ENCODE peak calls at places on chromosomes 11 and 22, in five cellular contexts. U is tibial nerve, S is Peyer's patch, H is right lobe of liver, K is testis. T is an unnamed sample.

GRCh38 chr11:114180301-114181055 is 115.7 kb upstream of the NNMT start:
- DNase-seq in U (no peak), S (peak; percentile 85), H (peak; percentile 72), K (peak; percentile 73), T (peak; percentile 48)

GRCh38 chr11:57761301-57762234 is at the start of gene CTNND1:
- DNase-seq in U (peak; percentile 90), S (peak; percentile 90), H (peak; percentile 91), K (peak; percentile 95), T (peak; percentile 99)

GRCh38 chr11:56066980-56067379 is 26.1 kb upstream of the OR8I2 start:
- DNase-seq in U (no peak), S (no peak), H (no peak), K (no peak), T (no peak)

GRCh38 chr11:82556210-82556609 is 177.5 kb downstream of the FAM181B start:
- DNase-seq in U (no peak), S (no peak), H (no peak), K (no peak), T (no peak)

GRCh38 chr11:15819679-15820286 is 536.6 kb downstream of the SOX6 start:
- DNase-seq in U (peak; percentile 38), S (peak; percentile 75), H (peak; percentile 89), K (peak; percentile 86), T (peak; percentile 75)

GRCh38 chr11:68338041-68338800 is 25.8 kb downstream of the LRP5 start:
- DNase-seq in U (no peak), S (no peak), H (no peak), K (no peak), T (no peak)

GRCh38 chr11:6357222-6357621 is 33.1 kb upstream of the SMPD1 start:
- DNase-seq in U (peak; percentile 21), S (peak; percentile 48), H (no peak), K (no peak), T (no peak)

GRCh38 chr22:20553947-20554741 is 46.7 kb downstream of the MED15 start:
- DNase-seq in U (no peak), S (no peak), H (no peak), K (no peak), T (no peak)

GRCh38 chr11:62340269-62340901 is 3.1 kb downstream of the ASRGL1 start:
- DNase-seq in U (peak; percentile 62), S (peak; percentile 86), H (peak; percentile 61), K (peak; percentile 82), T (peak; percentile 56)

GRCh38 chr22:23137905-23138520 is 3.8 kb downstream of the RSPH14 start:
- DNase-seq in U (no peak), S (peak; percentile 84), H (no peak), K (no peak), T (peak; percentile 8)

GRCh38 chr11:64755681-64756361 is 4.0 kb downstream of the PYGM start:
- DNase-seq in U (no peak), S (no peak), H (no peak), K (no peak), T (no peak)

GRCh38 chr11:2737876-2738275 is 38.1 kb upstream of the KCNQ1OT1 start:
- DNase-seq in U (no peak), S (peak; percentile 72), H (no peak), K (no peak), T (no peak)

GRCh38 chr11:124640660-124641059 is 18.0 kb downstream of the TBRG1 start:
- DNase-seq in U (no peak), S (no peak), H (no peak), K (no peak), T (no peak)

GRCh38 chr22:40635940-40636379 is 559 bp downstream of the MRTFA start:
- DNase-seq in U (no peak), S (no peak), H (no peak), K (peak; percentile 44), T (no peak)

GRCh38 chr22:44131412-44131811 is 49.3 kb upstream of the PARVG start:
- DNase-seq in U (no peak), S (no peak), H (no peak), K (no peak), T (no peak)

GRCh38 chr11:75689861-75690641 is 21.2 kb upstream of the MAP6 start:
- DNase-seq in U (no peak), S (no peak), H (no peak), K (no peak), T (no peak)

GRCh38 chr22:48396091-48396784 is 1431.4 kb downstream of the BRD1 start:
- DNase-seq in U (no peak), S (peak; percentile 39), H (no peak), K (no peak), T (no peak)

GRCh38 chr22:25403752-25404471 is 160.6 kb upstream of the GRK3 start:
- DNase-seq in U (no peak), S (no peak), H (no peak), K (no peak), T (peak; percentile 36)

GRCh38 chr11:4983851-4984250 is 10.8 kb upstream of the OR51L1 start:
- DNase-seq in U (no peak), S (no peak), H (no peak), K (no peak), T (no peak)

GRCh38 chr11:104705475-104706195 is 192.6 kb downstream of the CASP12 start:
- DNase-seq in U (peak; percentile 29), S (peak; percentile 79), H (peak; percentile 50), K (peak; percentile 21), T (peak; percentile 60)

GRCh38 chr11:108199446-108200321 is 22.8 kb downstream of the NPAT start:
- DNase-seq in U (no peak), S (peak; percentile 52), H (no peak), K (no peak), T (peak; percentile 82)

GRCh38 chr22:42754658-42755057 is 34.0 kb upstream of the A4GALT start:
- DNase-seq in U (no peak), S (no peak), H (no peak), K (peak; percentile 62), T (peak; percentile 76)

GRCh38 chr11:85590848-85591483 is 36.2 kb downstream of the DLG2 start:
- DNase-seq in U (no peak), S (no peak), H (no peak), K (no peak), T (peak; percentile 43)

GRCh38 chr11:119832536-119832935 is 103.5 kb upstream of the NECTIN1 start:
- DNase-seq in U (peak; percentile 14), S (peak; percentile 84), H (no peak), K (peak; percentile 76), T (peak; percentile 71)

GRCh38 chr11:117273550-117274289 is 17.4 kb upstream of the BACE1-AS start:
- DNase-seq in U (no peak), S (no peak), H (no peak), K (no peak), T (no peak)

GRCh38 chr22:49024775-49025440 is 802.8 kb downstream of the BRD1 start:
- DNase-seq in U (no peak), S (no peak), H (no peak), K (no peak), T (no peak)

DNA sequence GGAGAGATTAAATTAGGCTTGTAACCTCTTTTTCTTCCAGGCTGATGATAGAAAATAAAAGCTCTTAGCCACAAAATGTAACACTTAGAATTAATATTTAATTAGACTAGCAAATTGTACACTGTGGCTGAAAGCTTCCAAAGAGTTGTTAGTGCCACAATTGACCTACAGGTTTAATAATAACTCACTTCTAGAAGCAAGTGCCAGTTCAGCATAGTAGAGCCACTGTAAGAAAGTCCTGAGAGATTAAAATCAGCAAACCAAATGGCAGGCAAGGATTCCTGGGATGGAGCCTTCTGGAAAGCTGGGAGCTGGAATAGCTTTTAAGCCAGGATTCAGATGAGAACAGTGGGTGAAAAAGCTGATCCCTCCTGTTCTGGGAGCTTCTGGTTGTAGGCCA is 131.0 kb downstream of the ELP4 start:
- DNase-seq in U (no peak), S (no peak), H (peak; percentile 50), K (no peak), T (no peak)
- TF ChIP-seq CTCF in U (no peak), S (no peak), H (no peak), K (no peak), T (no peak)

DNA sequence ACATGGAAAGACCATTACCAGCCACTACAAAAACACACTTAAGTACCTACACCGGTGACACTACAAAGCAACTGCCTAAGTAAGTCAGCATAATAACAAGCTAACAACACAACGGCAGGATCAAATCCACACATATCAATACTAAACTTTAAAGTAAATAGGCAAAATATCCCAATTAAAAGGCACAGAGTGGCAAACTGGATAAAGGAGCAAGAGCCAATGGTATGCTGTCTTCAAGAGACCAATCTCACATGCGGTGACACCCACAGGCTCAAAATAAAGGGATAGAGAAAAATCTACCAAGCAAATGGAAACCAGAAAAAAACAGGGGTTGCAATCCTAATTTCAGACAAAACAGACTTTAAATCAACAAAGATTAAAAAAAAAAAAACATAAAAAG is 261.5 kb upstream of the TENM4 start:
- DNase-seq in U (no peak), S (no peak), H (no peak), K (no peak), T (no peak)
- H3K27ac ChIP-seq in U (no peak overlapping the region), S (no peak overlapping the region), H (no peak overlapping the region), K (no peak overlapping the region), T (no peak overlapping the region)

GRCh38 chr11:11770921-11771484 is 70.8 kb upstream of the USP47 start:
- DNase-seq in U (no peak), S (no peak), H (no peak), K (no peak), T (no peak)
- H3K4me1 ChIP-seq in U (no peaks in the 10 kb centered on the region), S (no peaks in the 10 kb centered on the region), H (no peaks in the 10 kb centered on the region), K (no peaks in the 10 kb centered on the region), T (no peaks in the 10 kb centered on the region)

GRCh38 chr11:110433393-110434333 is 3.9 kb downstream of the FDX1 start:
- DNase-seq in U (no peak), S (no peak), H (no peak), K (no peak), T (peak; percentile 48)
- TF ChIP-seq CTCF in U (peak; percentile 56), S (peak; percentile 69), H (peak; percentile 69), K (peak; percentile 76), T (peak; percentile 52)

DNA sequence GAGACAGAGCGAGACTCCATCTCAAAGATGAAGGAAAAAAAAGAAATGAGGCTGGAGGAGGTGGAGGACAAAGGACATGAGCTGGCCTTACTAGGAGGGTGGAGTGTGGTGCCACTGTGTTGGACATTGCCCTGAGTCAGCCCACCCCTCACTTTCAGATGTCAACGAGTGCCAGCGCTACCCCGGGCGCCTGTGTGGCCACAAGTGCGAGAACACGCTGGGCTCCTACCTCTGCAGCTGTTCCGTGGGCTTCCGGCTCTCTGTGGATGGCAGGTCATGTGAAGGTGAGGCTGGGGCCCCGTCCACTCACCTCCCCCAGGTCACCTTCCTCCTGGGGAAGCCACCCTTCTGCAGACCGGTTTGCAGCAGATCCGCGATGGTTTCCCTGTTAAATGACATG is 40.6 kb downstream of the FBLN1 start:
- DNase-seq in U (no peak), S (no peak), H (no peak), K (no peak), T (no peak)
- H3K27ac ChIP-seq in U (no peak overlapping the region), S (no peak overlapping the region), H (no peak overlapping the region), K (no peak overlapping the region), T (no peak overlapping the region)